ENCODE peak calls at places on chromosome 7, in four cellular contexts. K is H9, S is mesendoderm, P is H1. L is an unnamed sample.

GRCh38 chr7:26868841-26869505 is 4.6 kb upstream of the SKAP2 start:
- DNase-seq in S (no peak), K (no peak), P (no peak), L (peak; percentile 31)

GRCh38 chr7:99918959-99919813 is at the start of gene TRIM4:
- DNase-seq in S (peak; percentile 42), P (peak; percentile 68), K (no peak), L (peak; percentile 91)

GRCh38 chr7:79451580-79451979 is 1.9 kb downstream of the MAGI2 start:
- DNase-seq in K (no peak), S (no peak), P (no peak), L (peak; percentile 25)

GRCh38 chr7:88141025-88141424 is 78.8 kb downstream of the SRI start:
- DNase-seq in P (no peak), K (no peak), S (peak; percentile 95), L (no peak)

GRCh38 chr7:90661290-90662151 is 65.4 kb downstream of the CDK14 start:
- DNase-seq in S (peak; percentile 35), P (no peak), K (no peak), L (peak; percentile 46)

GRCh38 chr7:119482209-119482608 is 790.8 kb upstream of the KCND2 start:
- DNase-seq in S (peak; percentile 82), P (peak; percentile 57), K (peak; percentile 77), L (no peak)

GRCh38 chr7:99123571-99124033 is 20.3 kb downstream of the SMURF1 start:
- DNase-seq in P (no peak), S (no peak), K (no peak), L (peak; percentile 57)

GRCh38 chr7:45709168-45710034 is 135.2 kb downstream of the ADCY1 start:
- DNase-seq in P (no peak), K (peak; percentile 17), S (no peak), L (peak; percentile 47)

GRCh38 chr7:70595741-70596574 is 536.0 kb upstream of the GALNT17 start:
- DNase-seq in K (peak; percentile 62), S (peak; percentile 51), P (peak; percentile 81), L (no peak)

GRCh38 chr7:50497968-50498367 is 47.8 kb upstream of the FIGNL1 start:
- DNase-seq in P (no peak), K (no peak), S (no peak), L (peak; percentile 7)

GRCh38 chr7:145104400-145104799 is 268.5 kb upstream of the TPK1 start:
- DNase-seq in S (no peak), K (no peak), P (no peak), L (no peak)

GRCh38 chr7:41809487-41810257 is 106.8 kb upstream of the INHBA start:
- DNase-seq in K (no peak), S (no peak), P (no peak), L (peak; percentile 68)

GRCh38 chr7:548401-548800 is 28.8 kb upstream of the PDGFA start:
- DNase-seq in P (no peak), S (no peak), K (no peak), L (no peak)

GRCh38 chr7:79084423-79084822 is 369.0 kb downstream of the MAGI2 start:
- DNase-seq in P (no peak), K (no peak), S (no peak), L (peak; percentile 33)

GRCh38 chr7:90836937-90837336 is 240.8 kb downstream of the CDK14 start:
- DNase-seq in P (no peak), S (no peak), K (no peak), L (no peak)

GRCh38 chr7:144821069-144821468 is 14.8 kb downstream of the TPK1 start:
- DNase-seq in P (no peak), S (no peak), K (no peak), L (no peak)

GRCh38 chr7:102169651-102170416 is 116.8 kb upstream of the SH2B2 start:
- DNase-seq in P (no peak), S (no peak), K (no peak), L (peak; percentile 37)

GRCh38 chr7:150778738-150779301 is 21.3 kb downstream of the TMEM176B start:
- DNase-seq in P (peak; percentile 93), K (peak; percentile 76), S (peak; percentile 72), L (peak; percentile 66)

GRCh38 chr7:93622036-93622714 is 47.7 kb upstream of the CALCR start:
- DNase-seq in P (no peak), S (peak; percentile 81), K (peak; percentile 35), L (peak; percentile 8)

GRCh38 chr7:89623018-89623672 is 531.1 kb upstream of the STEAP1 start:
- DNase-seq in P (peak; percentile 45), S (peak; percentile 68), K (peak; percentile 36), L (peak; percentile 3)

GRCh38 chr7:40848541-40849221 is 713.9 kb downstream of the SUGCT start:
- DNase-seq in S (no peak), P (no peak), K (no peak), L (peak; percentile 36)

GRCh38 chr7:101681170-101682007 is 52.3 kb upstream of the MYL10 start:
- DNase-seq in P (no peak), S (peak; percentile 47), K (no peak), L (peak; percentile 87)

GRCh38 chr7:111473449-111474198 is 88.7 kb downstream of the IMMP2L start:
- DNase-seq in S (no peak), P (no peak), K (no peak), L (no peak)
- H3K27ac ChIP-seq in S (no peak overlapping the region), P (no peak overlapping the region), K (no peak overlapping the region), L (no peak overlapping the region)

GRCh38 chr7:36245900-36246299 is 92.8 kb downstream of the EEPD1 start:
- DNase-seq in S (no peak), P (no peak), K (no peak), L (no peak)
- H4K5ac ChIP-seq in S (no peak overlapping the region), P (no peak overlapping the region), K (no peak overlapping the region), L (no peak overlapping the region)

DNA sequence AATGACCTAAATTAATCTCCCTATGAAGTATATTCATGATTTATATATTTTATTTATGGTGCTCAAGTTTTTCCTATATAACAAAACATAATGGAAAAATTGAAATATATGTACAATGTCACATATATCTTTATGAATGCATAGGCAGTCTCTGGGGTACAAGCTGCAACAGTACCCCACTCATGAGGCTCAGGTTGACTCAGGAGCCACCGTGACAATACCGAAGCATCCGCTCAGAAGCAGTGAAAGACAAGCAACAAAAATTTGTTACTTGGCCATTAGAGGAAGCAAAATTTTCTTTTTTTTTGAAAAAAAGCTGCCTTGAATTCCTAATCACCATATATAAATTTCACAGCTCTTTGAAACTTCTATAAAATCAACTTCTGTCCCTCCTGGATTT is 2.9 kb downstream of the NAMPT start:
- DNase-seq in S (no peak), K (no peak), P (no peak), L (no peak)
- H3K56ac ChIP-seq in S (no peak overlapping the region), K (no peak overlapping the region), P (no peak overlapping the region), L (no peak overlapping the region)

GRCh38 chr7:55099086-55099831 is 80.4 kb downstream of the EGFR start:
- DNase-seq in S (no peak), K (no peak), P (no peak), L (peak; percentile 44)
- H3K27ac ChIP-seq in S (no peak overlapping the region), K (no peak overlapping the region), P (no peak overlapping the region), L (peak overlapping the region; percentile 3)

GRCh38 chr7:128190051-128190640 is 50.9 kb upstream of the LEP start:
- DNase-seq in S (no peak), P (peak; percentile 34), K (peak; percentile 24), L (no peak)
- H4K5ac ChIP-seq in S (no peak overlapping the region), P (no peak overlapping the region), K (no peak overlapping the region), L (no peak overlapping the region)

GRCh38 chr7:28309684-28310083 is 102.6 kb upstream of the CREB5 start:
- DNase-seq in K (no peak), S (no peak), P (no peak), L (no peak)
- H3K56ac ChIP-seq in K (no peak overlapping the region), S (no peak overlapping the region), P (no peak overlapping the region), L (no peak overlapping the region)

GRCh38 chr7:149196705-149197171 is 1.4 kb downstream of the ZNF282 start:
- DNase-seq in P (no peak), S (peak; percentile 49), K (no peak), L (no peak)
- H3K27ac ChIP-seq in P (no peak overlapping the region), S (no peak overlapping the region), K (no peak overlapping the region), L (peak overlapping the region; percentile 63)